ENCODE peak calls at places on chromosomes 7 and 10, in five cellular contexts. G, R, K, T and L are unnamed samples.

GRCh38 chr7:87413029-87413428 is 62.5 kb downstream of the ABCB4 start:
- DNase-seq in R (peak), K (peak), G (peak), T (no peak), L (no peak)

GRCh38 chr7:3482147-3482921 is 181.3 kb downstream of the SDK1 start:
- DNase-seq in T (no peak), K (peak), G (peak), R (peak), L (peak)

GRCh38 chr10:101965075-101965765 is 90.8 kb downstream of the ARMH3 start:
- DNase-seq in T (no peak), R (no peak), G (no peak), K (no peak), L (peak)

GRCh38 chr7:92783260-92783911 is 53.0 kb downstream of the CDK6 start:
- DNase-seq in R (no peak), K (no peak), G (no peak), T (no peak), L (no peak)

GRCh38 chr10:132606536-132607316 is 69.1 kb downstream of the INPP5A start:
- DNase-seq in G (peak), T (peak), K (peak), R (peak), L (no peak)

GRCh38 chr7:113179313-113179712 is 61.0 kb upstream of the SMIM30 start:
- DNase-seq in R (no peak), G (no peak), K (no peak), T (no peak), L (no peak)

GRCh38 chr7:116671681-116672595 is at the start of gene MET:
- DNase-seq in R (peak), K (peak), G (peak), T (peak), L (peak)

GRCh38 chr10:7071421-7071820 is 339.4 kb downstream of the SFMBT2 start:
- DNase-seq in T (no peak), K (no peak), G (no peak), R (no peak), L (no peak)

GRCh38 chr10:6711286-6711817 is 131.3 kb upstream of the PRKCQ start:
- DNase-seq in G (no peak), K (no peak), T (no peak), R (no peak), L (no peak)

GRCh38 chr10:13732485-13732884 is 145.7 kb downstream of the PRPF18 start:
- DNase-seq in K (no peak), R (no peak), T (no peak), G (no peak), L (no peak)

GRCh38 chr10:48381971-48382370 is 75.5 kb downstream of the MAPK8 start:
- DNase-seq in K (no peak), G (no peak), T (no peak), R (no peak), L (no peak)

GRCh38 chr10:61828788-61829187 is 72.7 kb upstream of the ARID5B start:
- DNase-seq in R (no peak), G (no peak), T (no peak), K (no peak), L (no peak)

GRCh38 chr10:103936022-103936421 is 18.0 kb upstream of the STN1 start:
- DNase-seq in G (no peak), R (no peak), K (no peak), T (no peak), L (no peak)

GRCh38 chr7:116524609-116525297 is at the start of gene CAV1:
- DNase-seq in G (peak), T (peak), R (peak), K (peak), L (peak)

GRCh38 chr7:96548664-96549063 is 161.0 kb downstream of the SEM1 start:
- DNase-seq in G (no peak), K (no peak), T (no peak), R (peak), L (no peak)

GRCh38 chr7:111801277-111801676 is 239.0 kb upstream of the IMMP2L start:
- DNase-seq in R (no peak), G (peak), T (no peak), K (no peak), L (no peak)
- H3K4me3 ChIP-seq in R (no peak), G (no peak), T (no peak), K (no peak), L (no peak)

DNA sequence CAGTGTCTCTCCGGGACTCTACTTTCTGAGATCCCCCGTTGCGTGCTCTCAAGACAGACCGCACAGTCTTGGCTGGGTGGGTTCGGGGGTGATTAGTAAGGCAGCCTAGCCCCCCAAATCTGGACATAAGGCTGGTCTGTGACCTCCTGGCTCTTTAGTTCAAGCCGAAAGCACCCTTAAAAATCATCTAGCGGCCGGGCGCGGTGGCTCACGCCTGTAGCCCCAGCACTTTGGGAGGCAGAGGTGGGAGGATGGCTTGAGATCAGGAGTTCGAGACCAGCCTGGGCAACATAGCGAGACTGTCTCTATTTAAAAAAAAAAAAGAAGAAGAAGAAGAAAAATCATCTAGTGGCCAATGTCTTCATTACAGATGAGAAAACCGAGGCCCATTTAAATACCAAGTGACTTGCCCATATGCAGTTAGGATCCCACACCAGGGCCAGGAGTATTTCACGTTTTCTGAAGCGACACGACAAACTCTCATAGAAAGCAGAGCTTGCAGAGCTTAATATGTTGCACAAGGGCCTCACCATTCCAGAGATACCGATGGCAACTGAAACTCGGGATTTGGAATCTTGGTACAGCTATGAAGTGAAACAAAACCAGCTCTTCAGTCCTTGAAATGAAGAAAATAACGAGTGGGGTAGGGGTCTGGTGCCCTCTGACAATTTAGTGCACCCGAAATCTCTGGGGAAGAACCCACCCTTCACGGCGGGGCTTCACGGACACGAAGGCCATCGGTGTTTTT is 696 bp upstream of the HILPDA start:
- DNase-seq in T (no peak), R (no peak), G (peak), K (no peak), L (peak)
- TF ChIP-seq CTCF in T (no peak), R (peak), G (no peak), K (no peak), L (peak)

GRCh38 chr10:75450654-75451419 is 19.4 kb downstream of the LRMDA start:
- DNase-seq in G (no peak), R (no peak), T (no peak), K (no peak), L (no peak)
- H3K4me3 ChIP-seq in G (no peak), R (no peak), T (no peak), K (no peak), L (no peak)

GRCh38 chr10:46273506-46274477 is 13.0 kb upstream of the ANTXRL start:
- DNase-seq in T (peak), K (no peak), G (no peak), R (no peak), L (no peak)
- TF ChIP-seq CTCF in T (no peak), K (no peak), G (no peak), R (no peak), L (no peak)

DNA sequence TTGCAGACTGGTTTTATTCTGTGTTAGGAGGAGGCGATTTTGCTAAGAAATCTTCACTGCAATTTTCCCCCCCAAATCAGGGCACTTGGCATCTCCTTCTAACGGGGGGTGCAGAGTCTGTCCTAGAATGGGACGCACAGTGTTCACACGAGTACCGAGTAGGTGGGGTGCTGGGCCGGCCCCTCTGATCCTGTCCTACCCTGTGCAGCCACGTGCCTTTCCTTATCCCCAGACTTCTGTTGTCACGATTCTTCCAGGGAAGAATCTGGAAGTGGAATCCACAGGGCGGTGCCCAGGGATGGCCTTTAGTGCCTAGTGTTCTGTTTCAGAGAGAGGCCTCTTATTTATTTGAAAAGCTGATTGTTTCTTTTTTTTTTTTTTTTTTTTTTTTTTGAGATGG is 16.4 kb downstream of the CUX1 start:
- DNase-seq in T (no peak), R (no peak), K (no peak), G (no peak), L (no peak)
- H3K4me3 ChIP-seq in T (no peak), R (no peak), K (no peak), G (no peak), L (no peak)

DNA sequence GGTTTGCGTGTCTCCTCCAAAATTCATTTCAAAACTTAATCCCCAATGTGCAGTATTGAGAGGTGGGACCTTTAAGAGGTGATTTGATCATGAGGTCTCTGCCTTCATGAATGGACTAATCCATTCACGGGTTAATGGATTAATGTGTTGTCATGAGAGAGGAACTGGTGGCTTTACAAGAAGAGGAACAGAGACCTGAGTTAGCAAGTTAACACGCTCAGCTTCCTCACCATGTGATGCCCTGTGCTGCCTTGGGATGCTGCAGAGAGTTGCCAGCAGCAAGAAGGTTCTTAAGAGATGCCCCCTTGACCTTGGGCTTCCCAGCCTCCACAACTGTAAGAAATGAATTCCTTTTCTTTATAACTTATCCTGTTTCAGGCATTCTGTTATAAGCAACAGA is 3.7 kb upstream of the TCTN3 start:
- DNase-seq in K (no peak), R (no peak), G (no peak), T (no peak), L (peak)
- TF ChIP-seq CTCF in K (no peak), R (no peak), G (no peak), T (no peak), L (no peak)